ENCODE peak calls at places on chromosome 20, in four cellular contexts. One of them, this sample, is unnamed.

GRCh38 chr20:38878798-38879197 is 47.4 kb upstream of the FAM83D start:
- DNase-seq in Caco-2: peak
- DNase-seq in AG10803: peak
- DNase-seq in MG63: no peak
- DNase-seq in this sample: no peak

GRCh38 chr20:47330933-47331708 is 25.4 kb downstream of the ZMYND8 start:
- DNase-seq in Caco-2: no peak
- DNase-seq in AG10803: peak
- DNase-seq in MG63: peak
- DNase-seq in this sample: no peak

GRCh38 chr20:46979603-46980241 is 85.1 kb downstream of the EYA2 start:
- DNase-seq in Caco-2: no peak
- DNase-seq in AG10803: no peak
- DNase-seq in MG63: no peak
- DNase-seq in this sample: no peak

GRCh38 chr20:50634191-50634590 is 57.2 kb downstream of the RIPOR3 start:
- DNase-seq in Caco-2: no peak
- DNase-seq in AG10803: no peak
- DNase-seq in MG63: no peak
- DNase-seq in this sample: no peak

GRCh38 chr20:34538671-34539123 is 19.8 kb upstream of the MAP1LC3A start:
- DNase-seq in Caco-2: peak
- DNase-seq in AG10803: peak
- DNase-seq in MG63: peak
- DNase-seq in this sample: no peak

GRCh38 chr20:20017852-20018245 is 687 bp downstream of the NAA20 start:
- DNase-seq in Caco-2: no peak
- DNase-seq in AG10803: no peak
- DNase-seq in MG63: no peak
- DNase-seq in this sample: no peak

GRCh38 chr20:40584128-40584819 is 104.8 kb downstream of the MAFB start:
- DNase-seq in Caco-2: no peak
- DNase-seq in AG10803: no peak
- DNase-seq in MG63: peak
- DNase-seq in this sample: no peak

GRCh38 chr20:34948030-34948429 is 7.6 kb downstream of the GSS start:
- DNase-seq in Caco-2: no peak
- DNase-seq in AG10803: peak
- DNase-seq in MG63: no peak
- DNase-seq in this sample: no peak

GRCh38 chr20:24610341-24611115 is 141.1 kb downstream of the SYNDIG1 start:
- DNase-seq in Caco-2: no peak
- DNase-seq in AG10803: peak
- DNase-seq in MG63: no peak
- DNase-seq in this sample: no peak

GRCh38 chr20:46814366-46815232 is 80.0 kb upstream of the EYA2 start:
- DNase-seq in Caco-2: peak
- DNase-seq in AG10803: peak
- DNase-seq in MG63: peak
- DNase-seq in this sample: no peak

GRCh38 chr20:7540923-7541322 is 399.3 kb downstream of the HAO1 start:
- DNase-seq in Caco-2: no peak
- DNase-seq in AG10803: no peak
- DNase-seq in MG63: no peak
- DNase-seq in this sample: no peak

GRCh38 chr20:2653511-2654383 is 1.3 kb downstream of the NOP56 start:
- DNase-seq in Caco-2: no peak
- DNase-seq in AG10803: no peak
- DNase-seq in MG63: no peak
- DNase-seq in this sample: no peak

GRCh38 chr20:58308680-58309527 is 611 bp upstream of the RAB22A start:
- DNase-seq in Caco-2: no peak
- DNase-seq in AG10803: peak
- DNase-seq in MG63: peak
- DNase-seq in this sample: no peak

GRCh38 chr20:38685853-38686473 is 38.3 kb upstream of the SLC32A1 start:
- DNase-seq in Caco-2: peak
- DNase-seq in AG10803: peak
- DNase-seq in MG63: peak
- DNase-seq in this sample: no peak

GRCh38 chr20:50323209-50323608 is 132.6 kb downstream of the CEBPB start:
- DNase-seq in Caco-2: no peak
- DNase-seq in AG10803: peak
- DNase-seq in MG63: peak
- DNase-seq in this sample: no peak

GRCh38 chr20:59484228-59484627 is 120.1 kb upstream of the PHACTR3 start:
- DNase-seq in Caco-2: no peak
- DNase-seq in AG10803: no peak
- DNase-seq in MG63: no peak
- DNase-seq in this sample: no peak

GRCh38 chr20:32727663-32728062 is 15.6 kb downstream of the COMMD7 start:
- DNase-seq in Caco-2: no peak
- DNase-seq in AG10803: peak
- DNase-seq in MG63: peak
- DNase-seq in this sample: no peak

GRCh38 chr20:35104685-35105295 is 12.2 kb upstream of the TRPC4AP start:
- DNase-seq in Caco-2: no peak
- DNase-seq in AG10803: no peak
- DNase-seq in MG63: no peak
- DNase-seq in this sample: no peak

GRCh38 chr20:14992961-14993360 is 655.5 kb upstream of the FLRT3 start:
- DNase-seq in Caco-2: no peak
- DNase-seq in AG10803: peak
- DNase-seq in MG63: no peak
- DNase-seq in this sample: no peak

GRCh38 chr20:19692685-19693119 is 65.4 kb upstream of the RIN2 start:
- DNase-seq in Caco-2: peak
- DNase-seq in AG10803: peak
- DNase-seq in MG63: no peak
- DNase-seq in this sample: no peak

GRCh38 chr20:51563597-51564332 is 21.2 kb upstream of the NFATC2 start:
- DNase-seq in Caco-2: peak
- DNase-seq in AG10803: peak
- DNase-seq in MG63: peak
- DNase-seq in this sample: peak

GRCh38 chr20:41540916-41541315 is 77.3 kb downstream of the CHD6 start:
- DNase-seq in Caco-2: no peak
- DNase-seq in AG10803: peak
- DNase-seq in MG63: no peak
- DNase-seq in this sample: no peak

GRCh38 chr20:25079171-25079570 is 2.8 kb downstream of the VSX1 start:
- DNase-seq in Caco-2: no peak
- DNase-seq in AG10803: no peak
- DNase-seq in MG63: no peak
- DNase-seq in this sample: no peak

GRCh38 chr20:1474817-1475603 is 8.4 kb upstream of the NSFL1C start:
- DNase-seq in Caco-2: peak
- DNase-seq in AG10803: no peak
- DNase-seq in MG63: no peak
- DNase-seq in this sample: no peak

GRCh38 chr20:40192083-40192482 is 497.0 kb downstream of the MAFB start:
- DNase-seq in Caco-2: no peak
- DNase-seq in AG10803: peak
- DNase-seq in MG63: no peak
- DNase-seq in this sample: no peak

DNA sequence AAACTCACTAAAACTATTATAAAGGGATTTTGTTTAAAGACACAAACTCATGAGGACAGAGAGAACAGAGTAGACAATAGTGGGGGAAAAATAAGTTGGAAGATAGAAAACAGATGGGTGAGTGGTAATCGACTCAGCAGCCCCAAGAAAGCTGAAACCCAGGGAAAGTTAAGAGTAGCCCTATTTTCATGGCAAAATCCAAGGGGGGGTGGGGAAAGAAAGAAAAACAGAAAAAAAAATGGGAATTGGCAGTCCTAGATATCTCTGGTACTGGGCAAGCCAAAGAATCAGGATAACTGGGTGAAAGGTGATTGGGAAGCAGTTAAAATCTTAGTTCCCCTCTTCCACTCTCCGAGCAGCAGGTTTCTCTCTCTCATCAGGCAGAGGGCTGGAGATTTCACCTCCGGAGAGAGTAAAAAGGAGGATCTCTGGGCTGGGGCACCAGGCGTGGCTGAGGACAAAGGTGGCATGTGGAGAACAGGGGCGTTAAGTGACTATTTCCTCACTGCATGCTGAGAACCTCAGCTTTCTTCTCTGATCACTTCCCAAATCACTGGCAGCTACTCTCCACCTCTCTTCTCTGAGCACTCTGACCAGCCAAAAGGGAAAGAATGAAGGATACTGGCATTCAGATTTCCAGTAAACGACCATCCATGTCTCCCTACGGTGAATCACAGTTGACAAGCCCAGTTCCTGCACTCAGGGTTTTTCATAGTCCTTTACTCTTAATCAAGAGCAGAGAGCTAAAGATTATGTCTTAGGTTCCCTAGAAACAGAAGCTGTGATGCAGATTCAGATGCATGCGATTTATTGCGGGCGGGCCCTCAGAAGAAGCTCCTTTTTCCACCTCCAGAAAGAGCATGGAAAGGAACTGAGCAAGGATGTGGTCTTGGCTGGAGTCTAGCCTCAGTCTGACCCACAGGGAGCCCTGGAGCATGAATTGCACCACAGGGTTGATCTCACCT is 7.3 kb upstream of the RNF24 start:
- DNase-seq in Caco-2: no peak
- DNase-seq in AG10803: peak
- DNase-seq in MG63: no peak
- DNase-seq in this sample: no peak
- H3K4me3 ChIP-seq in Caco-2: no peak
- H3K4me3 ChIP-seq in AG10803: no peak
- H3K4me3 ChIP-seq in MG63: no peak
- H3K4me3 ChIP-seq in this sample: no peak

DNA sequence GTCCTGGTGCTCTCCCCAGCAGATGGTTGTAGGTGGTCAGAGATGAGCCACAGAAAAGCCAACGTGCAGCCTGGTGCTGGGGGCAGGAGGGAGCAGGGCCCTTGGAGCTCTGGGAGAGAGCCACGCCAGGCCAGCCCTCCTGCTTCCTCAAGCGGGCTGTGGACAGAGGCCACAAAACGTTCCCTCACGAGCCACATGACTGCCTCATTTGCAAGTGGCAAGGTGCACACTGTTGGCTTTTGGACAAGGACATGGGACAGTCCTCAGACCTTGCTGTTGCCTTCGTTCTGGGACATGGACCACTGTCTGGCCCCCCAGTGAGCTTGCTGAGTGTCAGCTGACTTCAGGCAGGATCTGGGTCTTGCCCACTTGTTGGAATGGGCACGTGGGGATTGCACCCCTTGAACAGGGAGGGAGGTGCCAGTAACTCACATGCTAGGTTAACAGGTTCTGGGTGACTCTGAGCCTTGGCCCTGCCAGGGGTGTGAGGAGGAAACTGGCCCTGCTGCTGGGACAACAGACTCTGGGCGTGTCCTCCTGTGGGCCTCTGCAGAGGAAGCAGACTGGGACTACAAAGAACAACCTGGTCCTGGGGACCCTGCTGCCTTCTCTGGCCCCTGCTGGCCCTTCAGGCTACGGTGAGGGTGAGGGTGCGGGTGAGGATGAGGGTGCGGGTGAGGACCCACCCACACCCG is 2.6 kb downstream of the SLCO4A1 start:
- DNase-seq in Caco-2: no peak
- DNase-seq in AG10803: no peak
- DNase-seq in MG63: no peak
- DNase-seq in this sample: no peak
- H3K4me3 ChIP-seq in Caco-2: no peak
- H3K4me3 ChIP-seq in AG10803: no peak
- H3K4me3 ChIP-seq in MG63: no peak
- H3K4me3 ChIP-seq in this sample: no peak

DNA sequence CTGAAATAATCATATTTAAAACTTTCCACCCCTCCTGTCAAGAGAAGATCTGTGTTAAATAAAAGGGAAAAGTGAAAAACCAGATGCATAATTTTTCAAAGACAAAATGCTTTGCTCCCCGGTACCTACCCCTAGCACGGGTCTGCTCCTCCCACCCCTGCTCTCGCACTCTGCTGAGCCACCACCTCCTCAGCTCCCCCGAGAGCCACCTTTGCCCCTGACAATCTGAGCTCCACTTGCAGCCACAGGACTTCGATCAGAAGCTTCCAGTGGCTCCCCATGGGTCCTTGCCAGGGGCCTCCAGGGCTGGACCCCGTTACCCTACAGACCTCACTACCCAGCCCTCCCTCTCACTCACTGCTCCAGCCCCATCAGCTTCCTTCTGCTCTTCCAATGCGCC is 171.7 kb downstream of the PREX1 start:
- DNase-seq in Caco-2: no peak
- DNase-seq in AG10803: no peak
- DNase-seq in MG63: no peak
- DNase-seq in this sample: no peak
- H3K4me3 ChIP-seq in Caco-2: no peak
- H3K4me3 ChIP-seq in AG10803: no peak
- H3K4me3 ChIP-seq in MG63: no peak
- H3K4me3 ChIP-seq in this sample: no peak

GRCh38 chr20:44188752-44189151 is 1.8 kb upstream of the JPH2 start:
- DNase-seq in Caco-2: peak
- DNase-seq in AG10803: no peak
- DNase-seq in MG63: no peak
- DNase-seq in this sample: no peak
- H3K4me3 ChIP-seq in Caco-2: no peak
- H3K4me3 ChIP-seq in AG10803: no peak
- H3K4me3 ChIP-seq in MG63: no peak
- H3K4me3 ChIP-seq in this sample: no peak